ENCODE peak calls at places on chromosomes 1 and 21, in four cellular contexts. A is astrocyte of the spinal cord, R is neural progenitor cell, Y is pancreas. V is an unnamed sample.

GRCh38 chr1:3069491-3070303 is 694 bp downstream of the PRDM16 start:
- DNase-seq in A (peak), R (peak), Y (peak), V (no peak)

GRCh38 chr1:169288011-169288414 is 79.6 kb downstream of the NME7 start:
- DNase-seq in A (peak), R (no peak), Y (no peak), V (no peak)

GRCh38 chr1:38131024-38131585 is 84.5 kb upstream of the POU3F1 start:
- DNase-seq in A (no peak), R (no peak), Y (no peak), V (no peak)

GRCh38 chr1:226364129-226364899 is 43.6 kb downstream of the PARP1 start:
- DNase-seq in A (no peak), R (no peak), Y (no peak), V (no peak)

GRCh38 chr21:44267655-44268142 is 6.0 kb upstream of the DNMT3L start:
- DNase-seq in A (no peak), R (peak), Y (no peak), V (no peak)

GRCh38 chr1:93616221-93616995 is 65.2 kb downstream of the BCAR3 start:
- DNase-seq in A (no peak), R (peak), Y (no peak), V (no peak)

GRCh38 chr1:20351911-20352675 is 61.4 kb downstream of the VWA5B1 start:
- DNase-seq in A (no peak), R (no peak), Y (no peak), V (no peak)

GRCh38 chr1:15850450-15851079 is 3.1 kb downstream of the SPEN start:
- DNase-seq in A (peak), R (no peak), Y (no peak), V (no peak)

GRCh38 chr1:165169729-165170128 is 186.8 kb downstream of the LMX1A start:
- DNase-seq in A (no peak), R (no peak), Y (no peak), V (no peak)

GRCh38 chr1:209652873-209653401 is 712 bp upstream of the LAMB3 start:
- DNase-seq in A (peak), R (no peak), Y (peak), V (no peak)

GRCh38 chr1:112673589-112674439 is 645 bp upstream of the MOV10 start:
- DNase-seq in A (peak), R (peak), Y (no peak), V (no peak)

GRCh38 chr1:106456832-106457231 is 599.6 kb upstream of the PRMT6 start:
- DNase-seq in A (no peak), R (no peak), Y (no peak), V (no peak)

GRCh38 chr1:155003227-155003765 is 694 bp downstream of the ZBTB7B start:
- DNase-seq in A (no peak), R (peak), Y (peak), V (no peak)

GRCh38 chr1:176567190-176567794 is 104.3 kb downstream of the PAPPA2 start:
- DNase-seq in A (peak), R (no peak), Y (no peak), V (no peak)

GRCh38 chr1:145871994-145872411 is 13.1 kb upstream of the PIAS3 start:
- DNase-seq in A (peak), R (peak), Y (no peak), V (no peak)

GRCh38 chr1:209190591-209191241 is 392.8 kb upstream of the CAMK1G start:
- DNase-seq in A (peak), R (peak), Y (peak), V (no peak)

GRCh38 chr1:93448292-93448982 is 519 bp downstream of the FNBP1L start:
- DNase-seq in A (peak), R (peak), Y (peak), V (no peak)

GRCh38 chr1:155128755-155129473 is 1.2 kb downstream of the EFNA1 start:
- DNase-seq in A (no peak), R (no peak), Y (peak), V (no peak)

GRCh38 chr1:161162806-161163205 is 3.4 kb upstream of the PPOX start:
- DNase-seq in A (no peak), R (no peak), Y (no peak), V (no peak)

GRCh38 chr1:44500181-44501021 is 95.3 kb downstream of the RNF220 start:
- DNase-seq in A (peak), R (peak), Y (no peak), V (no peak)

GRCh38 chr1:154742586-154742985 is 127.5 kb downstream of the KCNN3 start:
- DNase-seq in A (no peak), R (no peak), Y (no peak), V (no peak)

GRCh38 chr1:201479331-201479730 is 10.3 kb upstream of the PHLDA3 start:
- DNase-seq in A (no peak), R (no peak), Y (no peak), V (no peak)

GRCh38 chr1:228289239-228289849 is 81.5 kb downstream of the OBSCN start:
- DNase-seq in A (no peak), R (no peak), Y (no peak), V (no peak)

GRCh38 chr1:1908506-1908791 is 6.6 kb upstream of the CALML6 start:
- DNase-seq in A (no peak), R (no peak), Y (no peak), V (no peak)

GRCh38 chr1:23578997-23579363 is 19.7 kb upstream of the ID3 start:
- DNase-seq in A (no peak), R (no peak), Y (no peak), V (no peak)

GRCh38 chr1:23574265-23574754 is 15.0 kb upstream of the ID3 start:
- DNase-seq in A (no peak), R (no peak), Y (no peak), V (no peak)

GRCh38 chr1:23575226-23575810 is 16.0 kb upstream of the ID3 start:
- DNase-seq in A (peak), R (no peak), Y (no peak), V (no peak)

GRCh38 chr1:23578311-23578996 is 19.2 kb upstream of the ID3 start:
- DNase-seq in A (peak), R (no peak), Y (no peak), V (no peak)

GRCh38 chr1:23576338-23577055 is 17.2 kb upstream of the ID3 start:
- DNase-seq in A (peak), R (no peak), Y (no peak), V (no peak)
- H3K4me3 ChIP-seq in A (peak), R (no peak), Y (no peak), V (peak)

GRCh38 chr1:23577056-23577985 is 18.0 kb upstream of the ID3 start:
- DNase-seq in A (peak), R (no peak), Y (no peak), V (no peak)
- H3K4me3 ChIP-seq in A (peak), R (no peak), Y (no peak), V (peak)

GRCh38 chr1:90944006-90944405 is 77.8 kb downstream of the ZNF644 start:
- DNase-seq in A (no peak), R (no peak), Y (no peak), V (no peak)

GRCh38 chr1:90945287-90945686 is 76.5 kb downstream of the ZNF644 start:
- DNase-seq in A (no peak), R (no peak), Y (no peak), V (no peak)

GRCh38 chr1:90951009-90951408 is 70.8 kb downstream of the ZNF644 start:
- DNase-seq in A (no peak), R (no peak), Y (no peak), V (no peak)

GRCh38 chr1:90948301-90948700 is 73.5 kb downstream of the ZNF644 start:
- DNase-seq in A (no peak), R (no peak), Y (no peak), V (no peak)

DNA sequence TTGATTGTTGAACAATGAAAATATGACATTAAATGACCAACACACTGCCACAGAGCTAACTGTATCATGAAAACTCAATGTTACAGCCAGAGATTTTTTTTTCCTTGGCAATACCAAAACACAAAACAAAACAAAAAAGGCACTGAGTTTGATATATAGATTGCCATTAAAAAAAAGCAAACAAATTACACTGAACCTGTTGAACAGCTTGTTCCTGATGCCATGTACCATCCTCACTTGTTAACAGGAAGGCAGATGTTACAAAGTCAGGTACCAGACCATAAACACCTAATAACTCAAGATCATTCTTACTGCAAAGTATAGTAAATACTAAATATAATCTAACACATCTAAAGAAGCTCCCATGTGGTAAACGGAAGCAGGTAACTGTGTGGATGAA is 75.2 kb downstream of the ZNF644 start:
- DNase-seq in A (no peak), R (no peak), Y (no peak), V (no peak)
- H3K4me3 ChIP-seq in A (no peak), R (no peak), Y (no peak), V (no peak)

GRCh38 chr1:64960731-64961130 is 5.6 kb downstream of the JAK1 start:
- DNase-seq in A (no peak), R (no peak), Y (no peak), V (no peak)
- H3K4me3 ChIP-seq in A (no peak), R (no peak), Y (no peak), V (no peak)

DNA sequence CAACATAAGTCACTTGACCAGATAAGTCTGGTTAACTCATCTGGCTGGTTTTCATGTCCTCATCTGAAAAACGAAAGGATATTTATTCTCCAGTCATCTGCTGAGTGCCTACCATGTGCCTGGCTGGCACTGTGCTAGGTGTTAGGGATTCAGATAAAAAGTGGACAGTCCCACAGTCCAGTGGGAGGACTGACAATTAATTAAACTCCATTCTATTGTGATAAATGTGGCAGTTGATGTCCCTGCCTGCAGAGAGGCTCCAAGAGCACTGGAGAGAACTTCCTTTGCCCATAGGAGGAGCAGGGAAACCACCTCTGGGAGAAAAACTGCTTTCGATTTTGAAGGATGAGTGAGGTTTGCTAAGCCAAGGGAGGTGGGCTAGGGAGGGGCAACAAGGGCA is 5.4 kb downstream of the NUAK2 start:
- DNase-seq in A (no peak), R (no peak), Y (no peak), V (no peak)
- H3K4me3 ChIP-seq in A (no peak), R (peak), Y (no peak), V (no peak)

DNA sequence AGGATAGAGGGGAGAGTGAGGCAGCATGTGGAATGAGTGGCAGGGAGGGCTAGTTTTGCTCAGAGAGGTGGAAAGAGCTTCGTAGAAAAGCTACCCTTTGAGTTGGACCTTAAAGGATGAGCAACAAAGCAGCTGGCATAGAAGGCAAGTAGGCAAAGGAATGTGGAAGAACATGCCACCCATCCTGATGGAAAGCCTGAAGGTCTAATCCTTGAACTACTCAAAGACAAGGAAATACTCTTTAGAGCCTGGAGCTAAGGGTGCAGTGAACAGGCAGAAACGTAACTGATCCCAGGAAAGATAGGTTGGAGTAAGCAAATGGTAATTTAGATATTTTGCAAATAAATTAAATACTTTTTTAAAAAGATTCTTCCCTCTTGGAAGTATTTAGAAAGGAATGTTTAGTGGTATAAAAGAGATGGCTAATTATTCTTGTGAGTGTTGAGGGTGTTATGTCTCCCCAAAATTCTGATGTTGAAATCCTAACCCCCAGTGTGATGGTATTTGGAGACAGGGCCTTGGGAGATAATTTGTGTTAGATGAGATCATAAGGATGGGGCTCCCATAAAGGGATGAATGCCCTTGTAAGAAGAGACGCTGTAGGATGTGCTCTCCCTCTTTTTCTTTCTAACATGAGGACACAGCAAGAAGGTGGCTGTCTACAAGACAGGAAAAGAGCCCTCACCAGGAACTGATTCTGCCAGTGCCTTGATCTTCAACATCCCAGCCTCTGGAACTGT is 308.1 kb upstream of the RUNX1 start:
- DNase-seq in A (no peak), R (no peak), Y (no peak), V (no peak)
- H3K4me3 ChIP-seq in A (no peak), R (no peak), Y (no peak), V (no peak)

DNA sequence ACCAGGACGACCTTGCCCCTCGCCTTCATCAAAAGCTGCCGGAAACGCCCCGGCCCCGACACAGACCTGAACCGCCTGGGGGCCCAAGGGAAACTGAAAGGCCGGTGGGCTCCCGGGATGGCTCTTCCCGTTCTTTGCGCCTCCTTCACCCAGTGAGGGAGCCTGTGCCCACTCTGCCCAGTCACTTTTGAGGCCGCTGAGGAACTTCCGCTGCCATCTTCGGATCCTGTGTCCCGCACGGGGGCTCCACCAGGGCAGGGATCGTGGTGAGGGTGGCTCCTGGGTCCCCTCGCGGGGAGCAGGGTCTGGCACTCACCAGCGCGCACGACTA is 104.0 kb downstream of the PPIAL4G start:
- DNase-seq in A (no peak), R (no peak), Y (no peak), V (no peak)
- H3K4me3 ChIP-seq in A (no peak), R (peak), Y (no peak), V (peak)